ENCODE peak calls at places on chromosomes 2 and 18, in four cellular contexts. B is RCC 7860; P is A549; U is stimulated activated naive CD4-positive, alpha-beta T cell. Z is an unnamed sample.
A peak's percentile ranks its signal among the peaks of the same experiment; 100 is the strongest.

GRCh38 chr2:86704482-86704971 is 15.6 kb upstream of the RMND5A start:
- DNase-seq in B (peak; percentile 75), U (no peak), P (peak; percentile 77), Z (peak; percentile 64)

GRCh38 chr2:133777607-133778006 is 209.3 kb upstream of the NCKAP5 start:
- DNase-seq in P (no peak), B (no peak), U (no peak), Z (no peak)

GRCh38 chr2:170701011-170701410 is 14.1 kb upstream of the SP5 start:
- DNase-seq in B (no peak), U (no peak), P (no peak), Z (no peak)

GRCh38 chr2:120597595-120598193 is 138.0 kb upstream of the GLI2 start:
- DNase-seq in P (no peak), U (no peak), B (no peak), Z (peak; percentile 35)

GRCh38 chr2:68396093-68396492 is 31.0 kb downstream of the PLEK start:
- DNase-seq in B (no peak), U (no peak), P (no peak), Z (no peak)

GRCh38 chr2:111135910-111136297 is 15.2 kb downstream of the BCL2L11 start:
- DNase-seq in P (no peak), B (peak; percentile 58), U (no peak), Z (no peak)

GRCh38 chr2:38797276-38797675 is 19.3 kb downstream of the GEMIN6 start:
- DNase-seq in B (peak; percentile 57), P (peak; percentile 77), U (no peak), Z (no peak)

GRCh38 chr2:18754286-18754685 is 164.9 kb upstream of the NT5C1B start:
- DNase-seq in U (no peak), B (no peak), P (no peak), Z (no peak)

GRCh38 chr2:227349989-227350648 is 25.1 kb downstream of the MFF start:
- DNase-seq in P (no peak), U (no peak), B (no peak), Z (no peak)

GRCh38 chr2:3324404-3325281 is 53.0 kb downstream of the EIPR1 start:
- DNase-seq in U (no peak), B (no peak), P (no peak), Z (no peak)

GRCh38 chr2:201880620-201881381 is 74.5 kb downstream of the CDK15 start:
- DNase-seq in P (no peak), B (peak; percentile 35), U (no peak), Z (no peak)

GRCh38 chr18:63366270-63366990 is 576 bp downstream of the KDSR start:
- DNase-seq in P (peak; percentile 52), B (peak; percentile 69), U (peak; percentile 42), Z (peak; percentile 72)

GRCh38 chr2:157052685-157053224 is 204.8 kb upstream of the GALNT5 start:
- DNase-seq in P (peak; percentile 56), U (no peak), B (peak; percentile 28), Z (no peak)

GRCh38 chr2:189648846-189649529 is 12.3 kb upstream of the ASNSD1 start:
- DNase-seq in B (no peak), P (no peak), U (no peak), Z (no peak)

GRCh38 chr2:128775401-128776285 is 457.0 kb upstream of the HS6ST1 start:
- DNase-seq in B (no peak), P (no peak), U (no peak), Z (no peak)

GRCh38 chr2:199303814-199304213 is 153.9 kb downstream of the SATB2 start:
- DNase-seq in P (no peak), B (peak; percentile 91), U (no peak), Z (no peak)

GRCh38 chr2:47048801-47049480 is 106.2 kb downstream of the STPG4 start:
- DNase-seq in P (no peak), B (no peak), U (no peak), Z (no peak)

GRCh38 chr2:190213441-190214335 is 105.9 kb downstream of the HIBCH start:
- DNase-seq in U (no peak), P (no peak), B (no peak), Z (peak; percentile 55)

GRCh38 chr18:76486029-76486428 is 9.0 kb downstream of the ZNF516 start:
- DNase-seq in B (no peak), U (no peak), P (no peak), Z (no peak)